ENCODE peak calls at places on chromosomes 13 and 19, in five cellular contexts. A, Z, G, Y and I are unnamed samples.

GRCh38 chr19:55599468-55600335 is at the start of the genes FIZ1 and ZNF524:
- DNase-seq in Y (peak), Z (peak), G (peak), A (peak), I (peak)

GRCh38 chr19:54851353-54851752 is 1.1 kb downstream of the KIR3DL2 start:
- DNase-seq in G (no peak), Z (no peak), Y (no peak), A (no peak), I (no peak)

GRCh38 chr13:94860981-94861407 is 148.6 kb upstream of the SOX21 start:
- DNase-seq in Y (no peak), A (no peak), Z (no peak), G (no peak), I (no peak)

GRCh38 chr19:41089955-41090354 is 1.7 kb downstream of the CYP2A13 start:
- DNase-seq in Z (no peak), A (no peak), G (peak), Y (no peak), I (no peak)

GRCh38 chr13:38759390-38759789 is 72.5 kb downstream of the FREM2 start:
- DNase-seq in Y (no peak), Z (no peak), A (no peak), G (no peak), I (no peak)

GRCh38 chr19:41302624-41303351 is 7.2 kb upstream of the CCDC97 start:
- DNase-seq in Y (no peak), A (no peak), G (no peak), Z (no peak), I (no peak)

GRCh38 chr19:8311461-8312260 is 3.5 kb upstream of the CD320 start:
- DNase-seq in A (peak), Z (peak), Y (no peak), G (no peak), I (no peak)

GRCh38 chr13:36356058-36356457 is 9.9 kb upstream of the SPART start:
- DNase-seq in G (no peak), Z (no peak), A (no peak), Y (no peak), I (no peak)

GRCh38 chr19:49553451-49554271 is 25.9 kb downstream of the RCN3 start:
- DNase-seq in A (no peak), Y (no peak), G (no peak), Z (no peak), I (no peak)

GRCh38 chr19:29389495-29389894 is 136.3 kb upstream of the VSTM2B start:
- DNase-seq in G (no peak), A (peak), Y (no peak), Z (no peak), I (no peak)

GRCh38 chr19:45117167-45117594 is 24.2 kb downstream of the PPP1R37 start:
- DNase-seq in Z (no peak), Y (no peak), G (no peak), A (no peak), I (no peak)

GRCh38 chr19:28130066-28130511 is 1082.9 kb downstream of the UQCRFS1 start:
- DNase-seq in Y (no peak), G (no peak), Z (no peak), A (no peak), I (no peak)

GRCh38 chr19:2034729-2035589 is 16.1 kb downstream of the MKNK2 start:
- DNase-seq in G (peak), Y (no peak), A (no peak), Z (no peak), I (no peak)

GRCh38 chr13:90402613-90403012 is 944.9 kb upstream of the MIR17HG start:
- DNase-seq in Z (no peak), A (no peak), Y (no peak), G (no peak), I (no peak)

GRCh38 chr13:78786399-78786879 is 127.5 kb upstream of the OBI1 start:
- DNase-seq in A (no peak), G (no peak), Y (no peak), Z (no peak), I (no peak)

GRCh38 chr13:91375119-91375729 is 23.2 kb upstream of the GPC5 start:
- DNase-seq in G (peak), Z (no peak), A (no peak), Y (no peak), I (no peak)

GRCh38 chr19:51327066-51327985 is 14.6 kb downstream of the VSIG10L start:
- DNase-seq in Z (no peak), A (no peak), Y (no peak), G (peak), I (no peak)
- TF ChIP-seq CTCF in Z (no peak), A (no peak), Y (no peak), G (peak), I (no peak)

GRCh38 chr19:6110360-6110977 is at the start of gene RFX2:
- DNase-seq in G (peak), Z (peak), A (peak), Y (peak), I (peak)
- TF ChIP-seq CTCF in G (no peak), Z (no peak), A (no peak), Y (no peak), I (no peak)

GRCh38 chr13:33090755-33091454 is 74.7 kb downstream of the KL start:
- DNase-seq in Y (no peak), A (no peak), Z (no peak), G (no peak), I (no peak)
- TF ChIP-seq CTCF in Y (no peak), A (no peak), Z (no peak), G (no peak), I (no peak)

GRCh38 chr19:1007852-1008251 is 7.6 kb downstream of the GRIN3B start:
- DNase-seq in G (no peak), A (no peak), Z (no peak), Y (no peak), I (no peak)
- TF ChIP-seq CTCF in G (no peak), A (no peak), Z (no peak), Y (no peak), I (no peak)

GRCh38 chr13:113084094-113084942 is 21.3 kb upstream of the F7 start:
- DNase-seq in Z (no peak), G (peak), A (no peak), Y (no peak), I (no peak)
- TF ChIP-seq CTCF in Z (no peak), G (peak), A (no peak), Y (peak), I (no peak)